ENCODE peak calls at places on chromosomes 1 and 21, in seven cellular contexts. Q is A549, Y is body of pancreas, K is HCT116, B is right lobe of liver, O is ovary, R is stomach. G is an unnamed sample.

GRCh38 chr21:42200906-42201614 is 17.9 kb upstream of the ABCG1 start:
- DNase-seq in Q (no peak), B (no peak), Y (no peak), K (no peak), O (no peak), R (no peak), G (no peak)

GRCh38 chr1:59691261-59691660 is 123.5 kb upstream of the HOOK1 start:
- DNase-seq in R (no peak), Y (peak; percentile 30), K (no peak), O (no peak), Q (no peak), B (no peak), G (peak; percentile 66)

GRCh38 chr1:97108200-97108599 is 386.6 kb downstream of the PTBP2 start:
- DNase-seq in Y (no peak), R (no peak), O (no peak), Q (no peak), B (no peak), K (no peak), G (no peak)

GRCh38 chr1:84550826-84551225 is 23.4 kb downstream of the CTBS start:
- DNase-seq in K (no peak), B (no peak), R (no peak), O (no peak), Q (no peak), Y (no peak), G (no peak)

GRCh38 chr1:231731262-231731661 is 104.7 kb downstream of the DISC1 start:
- DNase-seq in R (no peak), Y (no peak), K (no peak), B (no peak), O (no peak), Q (no peak), G (no peak)

GRCh38 chr21:37061926-37062591 is 10.8 kb downstream of the PIGP start:
- DNase-seq in R (no peak), O (no peak), K (no peak), B (no peak), Y (no peak), Q (no peak), G (no peak)

GRCh38 chr21:38434913-38435533 is 63.3 kb downstream of the ERG start:
- DNase-seq in Q (no peak), Y (no peak), R (no peak), O (no peak), K (no peak), B (no peak), G (no peak)

GRCh38 chr1:248288385-248288784 is 10.6 kb upstream of the OR2T33 start:
- DNase-seq in K (no peak), Q (no peak), O (no peak), Y (no peak), R (no peak), B (no peak), G (no peak)

GRCh38 chr1:230280054-230280795 is 145.9 kb downstream of the PGBD5 start:
- DNase-seq in Q (no peak), O (no peak), K (no peak), B (no peak), Y (peak; percentile 30), R (no peak), G (peak; percentile 72)

GRCh38 chr1:209675567-209676154 is 449 bp downstream of the G0S2 start:
- DNase-seq in R (peak; percentile 38), B (no peak), O (no peak), Y (peak; percentile 53), K (no peak), Q (no peak), G (no peak)

GRCh38 chr21:14013056-14013603 is 197.6 kb downstream of the LIPI start:
- DNase-seq in R (no peak), Y (no peak), B (no peak), Q (no peak), O (no peak), K (no peak), G (no peak)

GRCh38 chr21:42524341-42525227 is 10.9 kb downstream of the SLC37A1 start:
- DNase-seq in O (peak; percentile 82), B (no peak), Y (peak; percentile 62), Q (no peak), R (peak; percentile 80), K (no peak), G (peak; percentile 84)

GRCh38 chr1:147794570-147794969 is 34.2 kb upstream of the GJA5 start:
- DNase-seq in Y (no peak), B (no peak), O (no peak), R (no peak), Q (no peak), K (no peak), G (no peak)

GRCh38 chr1:116855788-116856187 is 53.9 kb upstream of the PTGFRN start:
- DNase-seq in K (no peak), B (no peak), Q (no peak), R (no peak), Y (no peak), O (no peak), G (no peak)

GRCh38 chr21:30257773-30258172 is 25.0 kb downstream of the KRTAP24-1 start:
- DNase-seq in Q (peak; percentile 12), Y (no peak), B (no peak), R (no peak), K (no peak), O (no peak), G (no peak)

GRCh38 chr1:34787461-34788420 is 5.1 kb upstream of the GJA4 start:
- DNase-seq in Q (no peak), B (no peak), K (no peak), R (no peak), Y (no peak), O (no peak), G (no peak)

GRCh38 chr1:182169203-182169602 is 107.7 kb upstream of the ZNF648 start:
- DNase-seq in R (no peak), B (peak; percentile 65), K (no peak), Q (no peak), O (no peak), Y (peak; percentile 21), G (no peak)

GRCh38 chr1:19469004-19469403 is 16.3 kb downstream of the CAPZB start:
- DNase-seq in Y (no peak), R (no peak), Q (no peak), K (no peak), O (no peak), B (no peak), G (no peak)

GRCh38 chr1:186188004-186188539 is 187.0 kb downstream of the TPR start:
- DNase-seq in R (no peak), O (no peak), Q (peak; percentile 73), Y (no peak), B (no peak), K (peak; percentile 63), G (no peak)

GRCh38 chr1:170073893-170074249 is 624 bp downstream of the KIFAP3 start:
- DNase-seq in O (no peak), Y (no peak), B (no peak), K (no peak), R (no peak), Q (no peak), G (no peak)

GRCh38 chr1:1250828-1251284 is 4.3 kb upstream of the C1QTNF12 start:
- DNase-seq in B (peak; percentile 50), Y (no peak), K (no peak), Q (no peak), O (no peak), R (no peak), G (peak; percentile 60)

GRCh38 chr1:115829023-115829674 is 11.8 kb downstream of the NHLH2 start:
- DNase-seq in B (no peak), Q (peak; percentile 22), Y (peak; percentile 7), R (no peak), O (no peak), K (peak; percentile 24), G (no peak)

GRCh38 chr21:23886828-23887708 is 1720.2 kb downstream of the MRPL39 start:
- DNase-seq in Q (no peak), R (no peak), O (no peak), Y (no peak), K (no peak), B (no peak), G (no peak)

GRCh38 chr1:23422313-23422877 is 2.2 kb downstream of the TCEA3 start:
- DNase-seq in Q (no peak), Y (peak; percentile 84), K (no peak), R (peak; percentile 76), O (peak; percentile 87), B (peak; percentile 83), G (peak; percentile 89)

GRCh38 chr21:44926364-44927101 is 5.8 kb upstream of the ITGB2 start:
- DNase-seq in Y (no peak), O (no peak), B (peak; percentile 53), Q (no peak), K (no peak), R (no peak), G (no peak)

GRCh38 chr1:211517006-211517405 is 25.0 kb upstream of the RD3 start:
- DNase-seq in O (no peak), R (peak; percentile 34), Y (no peak), Q (peak; percentile 32), B (no peak), K (no peak), G (no peak)

GRCh38 chr1:21174230-21174629 is 2.5 kb downstream of the EIF4G3 start:
- DNase-seq in Q (no peak), O (no peak), B (no peak), Y (no peak), R (no peak), K (no peak), G (no peak)

GRCh38 chr1:21175670-21176581 is 771 bp downstream of the EIF4G3 start:
- DNase-seq in K (no peak), O (peak; percentile 68), Q (no peak), B (peak; percentile 70), Y (peak; percentile 46), R (peak; percentile 37), G (peak; percentile 78)

GRCh38 chr1:21174638-21175323 is 1.9 kb downstream of the EIF4G3 start:
- DNase-seq in B (no peak), O (no peak), K (no peak), Y (peak; percentile 32), R (no peak), Q (no peak), G (no peak)

GRCh38 chr1:21175324-21175669 is 1.4 kb downstream of the EIF4G3 start:
- DNase-seq in R (peak; percentile 49), Q (no peak), O (no peak), K (no peak), Y (peak; percentile 34), B (no peak), G (peak; percentile 74)

GRCh38 chr1:21176589-21177555 is at the start of gene EIF4G3:
- DNase-seq in R (peak; percentile 99), K (peak; percentile 93), O (peak; percentile 100), Y (peak; percentile 99), Q (peak; percentile 92), B (peak; percentile 98), G (peak; percentile 99)
- TF ChIP-seq POLR2A in R (no peak), K (peak; percentile 61), O (peak; percentile 95), Y (peak; percentile 71), Q (peak; percentile 73), B (peak; percentile 59), G (peak; percentile 13)

GRCh38 chr1:3530086-3530930 is 75.8 kb downstream of the ARHGEF16 start:
- DNase-seq in R (peak; percentile 64), K (no peak), B (no peak), Y (peak; percentile 56), Q (no peak), O (no peak), G (no peak)
- TF ChIP-seq POLR2A in R (no peak), K (no peak), B (no peak), Y (no peak), Q (no peak), O (no peak), G (no peak)

GRCh38 chr1:11806307-11806936 is 431 bp downstream of the CLCN6 start:
- DNase-seq in Q (no peak), O (no peak), Y (no peak), B (no peak), K (no peak), R (no peak), G (no peak)
- TF ChIP-seq POLR2A in Q (no peak), O (no peak), Y (no peak), B (no peak), K (peak; percentile 11), R (no peak), G (no peak)

GRCh38 chr1:226308723-226309397 is at the start of gene LIN9:
- DNase-seq in K (peak; percentile 74), O (peak; percentile 92), Q (peak; percentile 93), B (peak; percentile 92), R (peak; percentile 93), Y (peak; percentile 94), G (peak; percentile 95)
- TF ChIP-seq POLR2A in K (peak; percentile 82), O (no peak), Q (peak; percentile 66), B (no peak), R (no peak), Y (peak; percentile 59), G (no peak)

G was measured in suprapubic skin.